ENCODE peak calls at places on chromosomes 1 and 21, in five cellular contexts. D is spleen, I is GM12892, V is prostate gland, S is SK-N-MC. G is an unnamed sample.

GRCh38 chr1:165882168-165882837 is 54.9 kb downstream of the UCK2 start:
- DNase-seq in D (no peak), I (no peak), V (no peak), S (no peak), G (no peak)

GRCh38 chr1:115062542-115063004 is 26.7 kb downstream of the TSPAN2 start:
- DNase-seq in D (peak; percentile 91), I (peak; percentile 14), V (peak; percentile 63), S (no peak), G (peak; percentile 68)

GRCh38 chr1:158019177-158019868 is 25.9 kb downstream of the KIRREL1 start:
- DNase-seq in D (no peak), I (no peak), V (peak; percentile 40), S (peak; percentile 78), G (peak; percentile 87)

GRCh38 chr1:143661418-143662120 is 310.2 kb downstream of the FAM72C start:
- DNase-seq in D (no peak), I (no peak), V (no peak), S (no peak), G (no peak)

GRCh38 chr21:34899302-34899701 is 149.8 kb downstream of the RUNX1 start:
- DNase-seq in D (no peak), I (no peak), V (no peak), S (no peak), G (no peak)

GRCh38 chr1:113073457-113073950 is 506 bp downstream of the LRIG2 start:
- DNase-seq in D (no peak), I (no peak), V (peak; percentile 47), S (no peak), G (peak; percentile 78)

GRCh38 chr1:178560871-178561376 is 48.0 kb downstream of the TEX35 start:
- DNase-seq in D (no peak), I (no peak), V (no peak), S (no peak), G (no peak)

GRCh38 chr1:37922767-37923550 is 23.9 kb downstream of the INPP5B start:
- DNase-seq in D (peak; percentile 82), I (no peak), V (no peak), S (no peak), G (no peak)

GRCh38 chr1:11529330-11529729 is 50.4 kb downstream of the DISP3 start:
- DNase-seq in D (peak; percentile 66), I (no peak), V (no peak), S (no peak), G (no peak)

GRCh38 chr1:18670267-18670910 is 39.7 kb downstream of the PAX7 start:
- DNase-seq in D (no peak), I (no peak), V (no peak), S (no peak), G (no peak)

GRCh38 chr1:198932351-198932991 is 293.6 kb downstream of the PTPRC start:
- DNase-seq in D (no peak), I (no peak), V (no peak), S (no peak), G (peak; percentile 85)

GRCh38 chr1:156592158-156592909 is 758 bp downstream of the NAXE start:
- DNase-seq in D (no peak), I (no peak), V (no peak), S (no peak), G (peak; percentile 7)

GRCh38 chr1:10295471-10296085 is 85.2 kb downstream of the KIF1B start:
- DNase-seq in D (no peak), I (no peak), V (no peak), S (no peak), G (no peak)

GRCh38 chr1:207822602-207823451 is 71.0 kb downstream of the CD46 start:
- DNase-seq in D (peak; percentile 89), I (peak; percentile 85), V (peak; percentile 95), S (no peak), G (peak; percentile 30)

GRCh38 chr1:51073456-51073855 is 28.6 kb upstream of the C1orf185 start:
- DNase-seq in D (no peak), I (no peak), V (no peak), S (no peak), G (no peak)
- TF ChIP-seq POLR2AphosphoS5 in D (no peak), I (no peak), V (no peak), S (no peak), G (no peak)

DNA sequence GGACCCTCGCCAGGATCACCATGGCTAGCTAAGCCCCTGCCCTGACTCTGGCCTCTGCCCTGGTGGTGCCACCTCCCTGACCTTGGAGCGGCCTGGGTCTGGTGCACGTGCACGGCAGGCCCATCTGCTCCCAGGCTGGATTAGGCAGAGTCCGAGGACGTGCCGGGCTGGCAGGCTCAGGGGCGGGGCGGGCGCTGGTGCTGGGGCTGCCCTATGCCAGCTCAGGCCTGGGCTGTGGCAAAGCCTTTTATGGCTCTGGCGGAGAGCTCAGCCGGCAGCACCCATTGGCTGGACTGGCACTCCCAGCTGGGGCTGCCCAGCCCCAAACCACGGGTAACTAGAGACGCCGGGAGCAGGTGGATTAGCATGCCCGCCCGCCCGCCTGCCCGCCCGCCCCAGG is 17.1 kb upstream of the EDN2 start:
- DNase-seq in D (no peak), I (no peak), V (peak; percentile 96), S (no peak), G (no peak)
- TF ChIP-seq POLR2AphosphoS5 in D (no peak), I (no peak), V (peak; percentile 84), S (no peak), G (no peak)

DNA sequence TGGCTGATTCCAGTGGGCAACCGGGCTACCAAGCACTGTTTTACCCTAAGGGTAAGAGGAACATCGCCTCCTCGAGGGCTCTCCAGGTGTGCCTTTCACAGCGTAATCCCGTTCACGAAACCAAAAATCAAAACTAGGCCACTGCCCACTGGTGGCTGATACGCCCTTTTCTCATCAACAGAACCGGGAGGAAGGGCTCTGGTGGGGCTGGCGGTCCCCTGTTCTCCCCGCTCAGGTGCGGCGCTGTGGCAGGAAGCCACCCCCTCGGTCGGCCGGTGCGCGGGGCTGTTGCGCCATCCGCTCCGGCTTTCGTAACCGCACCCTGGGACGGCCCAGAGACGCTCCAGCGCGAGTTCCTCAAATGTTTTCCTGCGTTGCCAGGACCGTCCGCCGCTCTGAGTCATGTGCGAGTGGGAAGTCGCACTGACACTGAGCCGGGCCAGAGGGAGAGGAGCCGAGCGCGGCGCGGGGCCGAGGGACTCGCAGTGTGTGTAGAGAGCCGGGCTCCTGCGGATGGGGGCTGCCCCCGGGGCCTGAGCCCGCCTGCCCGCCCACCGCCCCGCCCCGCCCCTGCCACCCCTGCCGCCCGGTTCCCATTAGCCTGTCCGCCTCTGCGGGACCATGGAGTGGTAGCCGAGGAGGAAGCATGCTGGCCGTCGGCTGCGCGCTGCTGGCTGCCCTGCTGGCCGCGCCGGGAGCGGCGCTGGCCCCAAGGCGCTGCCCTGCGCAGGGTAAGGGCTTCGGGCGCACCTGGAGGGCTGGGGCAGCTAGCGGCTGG is at the start of gene IL6R:
- DNase-seq in D (peak; percentile 96), I (peak; percentile 44), V (peak; percentile 94), S (no peak), G (peak; percentile 83)
- TF ChIP-seq POLR2AphosphoS5 in D (peak; percentile 93), I (no peak), V (peak; percentile 94), S (no peak), G (no peak)

DNA sequence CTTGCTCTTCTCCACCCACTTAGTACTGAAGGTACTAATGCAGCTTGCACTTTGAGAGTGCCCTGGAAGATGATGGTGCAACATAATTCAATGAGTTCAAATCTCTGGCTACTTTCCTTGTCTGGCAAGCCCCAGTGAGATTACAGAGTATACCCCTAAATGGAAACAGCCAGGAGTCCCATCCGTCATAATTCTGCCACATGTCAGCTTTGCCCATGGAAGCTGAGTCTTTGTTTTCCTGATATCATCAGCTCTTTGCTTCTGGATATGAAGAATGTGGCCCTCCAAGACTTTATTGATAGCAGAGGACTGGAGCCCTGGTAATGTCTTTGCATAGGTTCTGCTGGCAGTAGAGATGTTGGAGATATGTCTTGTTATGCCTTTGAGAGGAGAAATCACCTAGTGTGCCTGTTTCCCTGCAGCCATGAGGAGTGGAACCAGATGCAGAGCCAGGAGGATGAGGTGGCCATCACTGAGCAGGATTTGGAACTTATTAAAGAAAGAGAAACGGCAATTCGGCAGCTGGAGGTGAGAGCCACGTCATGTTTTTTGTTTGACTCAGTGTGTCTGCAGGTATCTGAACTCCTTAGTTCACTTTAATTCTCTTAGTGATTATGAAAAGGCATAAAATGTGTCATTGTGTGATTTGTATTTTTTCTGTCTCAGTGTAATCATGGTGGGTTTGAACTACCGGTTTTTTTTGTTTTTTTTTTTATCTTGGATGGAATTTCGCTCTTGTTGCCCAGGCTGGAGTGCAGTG is 18.7 kb upstream of the PPP1R8 start:
- DNase-seq in D (no peak), I (no peak), V (no peak), S (no peak), G (no peak)
- TF ChIP-seq POLR2AphosphoS5 in D (no peak), I (no peak), V (no peak), S (no peak), G (no peak)

DNA sequence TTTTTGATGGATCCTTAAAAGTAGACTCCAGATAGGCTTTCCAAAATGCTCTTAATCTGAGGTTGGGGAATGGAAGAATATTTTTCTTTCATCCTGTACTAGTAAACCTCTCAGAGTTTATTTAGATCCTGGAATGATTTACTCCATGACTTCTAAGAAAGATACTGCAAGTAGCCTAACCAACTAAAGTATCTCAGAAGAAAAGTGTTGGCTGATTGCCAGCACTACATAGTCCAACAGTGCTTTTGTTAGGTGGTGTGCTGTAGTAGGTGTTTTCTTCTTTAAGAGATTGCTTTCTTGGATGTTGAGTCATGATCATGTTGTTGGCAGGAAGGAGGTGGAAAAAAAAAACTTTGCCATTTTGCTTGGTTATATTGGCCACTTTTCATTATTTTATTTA is 119.8 kb downstream of the OSBPL9 start:
- DNase-seq in D (no peak), I (no peak), V (peak; percentile 12), S (no peak), G (peak; percentile 93)
- TF ChIP-seq POLR2AphosphoS5 in D (no peak), I (no peak), V (peak; percentile 23), S (no peak), G (no peak)

DNA sequence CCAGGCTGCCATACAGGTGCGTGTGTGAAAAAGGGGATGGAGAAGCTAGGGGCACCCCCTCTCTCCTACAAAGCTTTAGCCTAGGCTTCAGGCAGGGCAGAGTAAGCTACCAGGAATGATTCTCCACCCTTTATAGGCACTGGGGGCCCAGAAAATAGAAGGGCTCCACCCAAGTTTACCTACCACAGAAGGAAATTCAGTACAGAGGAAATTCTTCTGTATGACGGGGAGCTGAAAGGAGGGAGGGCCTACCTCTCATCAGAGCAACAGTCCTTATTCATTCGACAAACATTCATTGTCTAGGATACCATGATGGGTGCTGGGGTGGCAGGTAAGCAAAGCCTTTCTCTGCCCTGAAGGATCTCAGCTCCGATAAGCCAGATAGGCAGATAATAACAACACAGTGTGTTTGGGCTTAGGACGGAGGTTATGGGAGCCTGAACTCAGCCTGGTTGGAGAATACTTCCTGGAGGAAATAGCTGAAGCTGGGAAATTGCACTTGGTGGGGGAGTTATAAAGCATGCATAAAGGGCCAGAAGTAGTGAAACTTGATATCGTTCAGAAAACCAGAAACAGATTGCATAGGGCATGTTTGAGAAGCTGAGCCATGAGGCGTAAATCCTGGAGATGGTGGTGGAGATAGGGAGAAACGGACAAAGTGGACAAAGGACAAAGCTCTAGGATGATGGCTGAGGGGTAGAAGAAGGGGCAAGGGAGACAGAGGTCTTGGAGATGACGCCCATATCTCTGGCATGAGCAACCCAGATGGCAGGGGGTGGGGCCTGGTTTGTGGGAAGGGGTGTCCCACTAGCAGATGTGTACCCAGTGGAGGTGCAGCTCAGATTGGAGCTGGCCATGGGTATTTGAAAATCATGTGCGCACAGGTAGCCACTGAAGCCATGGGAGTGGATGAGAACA is 5.3 kb upstream of the P3R3URF start:
- DNase-seq in D (no peak), I (no peak), V (no peak), S (no peak), G (peak; percentile 80)
- TF ChIP-seq POLR2AphosphoS5 in D (no peak), I (no peak), V (peak; percentile 41), S (no peak), G (no peak)

G was measured in endothelial cell of umbilical vein.